ENCODE peak calls at places on chromosomes 13 and 19, in seven cellular contexts. A, E, U, P, F, I and M are unnamed samples.

GRCh38 chr19:6682607-6683128 is 12.7 kb upstream of the TNFSF14 start:
- DNase-seq in A (no peak), E (no peak), U (no peak), P (no peak), F (no peak), I (no peak), M (no peak)

GRCh38 chr19:44903602-44904425 is 1.8 kb upstream of the APOE start:
- DNase-seq in A (peak; percentile 50), E (peak; percentile 80), U (peak; percentile 88), P (peak; percentile 79), F (peak; percentile 64), I (no peak), M (peak; percentile 63)

GRCh38 chr19:10568444-10568825 is 344 bp downstream of the CDKN2D start:
- DNase-seq in A (peak; percentile 50), E (peak; percentile 75), U (no peak), P (peak; percentile 82), F (peak; percentile 77), I (no peak), M (peak; percentile 72)

GRCh38 chr13:25111557-25111956 is 15.6 kb downstream of the PABPC3 start:
- DNase-seq in A (peak; percentile 15), E (no peak), U (no peak), P (no peak), F (no peak), I (no peak), M (peak; percentile 6)

GRCh38 chr19:4657262-4657661 is 12.9 kb downstream of the MYDGF start:
- DNase-seq in A (no peak), E (no peak), U (no peak), P (no peak), F (no peak), I (no peak), M (no peak)

GRCh38 chr13:94708031-94708571 is 4.2 kb downstream of the SOX21 start:
- DNase-seq in A (no peak), E (peak; percentile 87), U (peak; percentile 48), P (no peak), F (no peak), I (no peak), M (no peak)

GRCh38 chr19:4993683-4994082 is 24.8 kb downstream of the KDM4B start:
- DNase-seq in A (peak; percentile 50), E (no peak), U (no peak), P (no peak), F (no peak), I (no peak), M (no peak)

GRCh38 chr19:37007587-37008220 is 70.5 kb upstream of the ZNF420 start:
- DNase-seq in A (no peak), E (peak; percentile 19), U (peak; percentile 28), P (no peak), F (no peak), I (no peak), M (peak; percentile 12)

GRCh38 chr19:55647732-55648656 is at the start of gene CCDC106:
- DNase-seq in A (peak; percentile 68), E (peak; percentile 96), U (peak; percentile 93), P (peak; percentile 82), F (peak; percentile 85), I (no peak), M (peak; percentile 75)

GRCh38 chr13:113401452-113402415 is 37.8 kb upstream of the GRTP1 start:
- DNase-seq in A (no peak), E (no peak), U (peak; percentile 1), P (no peak), F (no peak), I (no peak), M (no peak)

GRCh38 chr13:43905435-43906031 is 25.8 kb downstream of the LACC1 start:
- DNase-seq in A (peak; percentile 80), E (peak; percentile 82), U (peak; percentile 63), P (peak; percentile 81), F (peak; percentile 74), I (peak; percentile 58), M (peak; percentile 81)

GRCh38 chr19:10184636-10185035 is 10.1 kb downstream of the DNMT1 start:
- DNase-seq in A (peak; percentile 48), E (no peak), U (no peak), P (no peak), F (no peak), I (no peak), M (no peak)

GRCh38 chr13:113453962-113454361 is 674 bp upstream of the ADPRHL1 start:
- DNase-seq in A (no peak), E (no peak), U (peak; percentile 58), P (no peak), F (no peak), I (no peak), M (peak; percentile 95)

GRCh38 chr19:2426661-2427322 is 594 bp downstream of the TIMM13 start:
- DNase-seq in A (peak; percentile 45), E (peak; percentile 58), U (peak; percentile 94), P (peak; percentile 65), F (peak; percentile 55), I (peak; percentile 16), M (peak; percentile 60)

DNA sequence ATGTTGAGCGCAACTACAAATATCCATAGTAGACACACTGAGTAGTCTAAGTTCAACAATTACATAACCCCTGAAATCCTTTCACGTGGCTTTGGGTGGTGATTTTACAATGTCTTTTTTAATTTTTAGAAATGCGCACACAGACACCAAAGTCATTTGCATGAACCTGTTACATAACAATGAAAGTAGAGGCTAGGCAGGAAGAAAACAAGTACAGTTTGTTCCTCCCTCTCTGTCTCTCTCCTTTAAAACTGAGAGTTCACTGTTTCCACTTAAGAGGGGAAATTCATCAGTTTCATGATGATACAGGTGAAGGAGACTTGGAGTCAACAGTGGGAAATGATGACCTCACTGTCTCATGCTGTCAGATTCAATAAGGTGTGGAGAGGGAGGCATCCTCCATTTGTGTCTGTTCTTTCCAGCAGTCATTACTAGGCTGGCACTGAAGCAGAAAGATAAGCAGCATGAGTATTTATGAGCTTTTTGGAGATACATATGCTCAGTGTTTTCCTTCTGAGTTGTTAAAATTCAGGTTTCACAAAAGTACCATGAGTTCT is 201.8 kb downstream of the LHFPL6 start:
- DNase-seq in A (no peak), E (no peak), U (no peak), P (no peak), F (no peak), I (no peak), M (no peak)
- TF ChIP-seq EZH2phosphoT487 in A (no peak), E (no peak), U (no peak), P (no peak), F (no peak), I (no peak), M (no peak)

DNA sequence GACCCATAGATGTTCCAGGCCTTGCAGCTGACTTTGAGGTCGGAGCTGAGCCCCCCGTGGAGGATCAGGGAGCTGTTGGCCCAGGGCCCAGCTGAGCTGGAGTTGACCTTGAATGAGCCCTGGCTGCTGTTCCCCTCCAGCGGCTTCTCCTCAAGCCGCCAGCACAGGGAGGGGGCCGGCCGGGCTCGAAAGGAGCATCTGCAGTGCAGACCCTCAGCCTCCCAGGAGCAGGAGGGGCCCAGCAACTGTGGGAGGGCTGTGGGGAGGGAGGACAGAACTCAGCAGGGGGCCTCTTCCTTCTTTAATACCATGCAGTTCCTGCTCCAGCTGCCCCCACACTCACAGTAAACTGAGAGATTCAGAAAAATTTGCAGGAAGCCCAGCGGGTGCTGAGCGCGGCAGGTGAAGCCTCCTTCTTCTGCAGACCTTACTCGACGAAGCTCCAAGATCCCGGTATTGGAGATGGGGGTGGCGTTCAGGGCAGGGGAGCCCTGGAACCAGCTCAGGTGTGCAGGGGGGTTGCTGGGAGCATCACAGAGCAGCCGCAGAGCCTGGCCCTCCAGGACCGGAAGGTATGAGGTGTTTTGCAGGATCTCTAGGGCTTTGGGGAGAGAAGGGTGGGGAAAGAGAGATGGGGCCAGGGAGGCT is 2.6 kb downstream of the SIGLEC5 start:
- DNase-seq in A (no peak), E (no peak), U (no peak), P (no peak), F (no peak), I (no peak), M (no peak)
- H3K4me2 ChIP-seq in A (no peak overlapping the region), E (no peak overlapping the region), U (no peak overlapping the region), P (no peak overlapping the region), F (no peak overlapping the region), I (no peak overlapping the region), M (no peak overlapping the region)

DNA sequence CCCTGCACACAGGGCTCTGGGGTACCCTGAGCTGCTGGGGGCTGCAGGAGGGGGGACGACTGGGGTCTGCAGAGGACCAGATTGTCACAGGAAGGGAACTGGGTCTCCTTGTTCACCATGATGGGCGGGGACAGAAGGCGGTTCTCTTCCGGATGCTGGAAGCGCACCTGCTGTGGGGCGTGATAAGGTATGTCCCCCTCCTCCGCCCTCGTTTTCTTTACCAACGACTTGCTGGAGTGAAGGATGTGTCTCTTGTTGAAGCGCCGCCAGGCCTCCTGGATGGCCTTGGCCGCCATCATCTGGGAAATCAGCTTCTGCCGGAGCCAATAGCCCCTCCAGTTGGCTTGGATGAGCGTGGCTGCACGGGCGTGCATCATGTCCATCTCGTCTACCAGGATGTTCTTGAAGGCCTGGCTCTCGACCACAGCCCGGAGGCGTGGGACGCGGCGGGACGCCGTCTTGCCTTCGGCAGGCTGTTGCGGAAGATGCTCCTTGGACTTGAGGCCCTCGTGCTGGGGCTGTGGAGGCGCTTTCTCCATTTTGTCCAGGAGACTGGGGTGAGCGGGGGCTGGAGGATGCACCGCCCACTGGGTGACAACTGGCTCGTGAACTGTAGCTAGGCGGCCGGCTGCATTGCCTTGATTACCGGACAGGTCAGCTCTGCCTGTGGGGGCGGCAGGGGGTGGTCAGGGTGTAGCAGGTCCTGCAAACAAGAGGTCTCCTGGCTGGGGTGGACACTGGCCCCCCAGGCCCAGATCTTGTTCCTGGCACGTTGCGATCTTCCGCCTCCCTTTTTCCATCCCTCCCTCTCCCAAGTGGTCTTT is 7.2 kb downstream of the IQCN start:
- DNase-seq in A (no peak), E (no peak), U (no peak), P (no peak), F (no peak), I (no peak), M (no peak)
- H3K9me2 ChIP-seq in A (no peaks in the 10 kb centered on the region), E (peaks cover 6% of the 10 kb centered on the region), U (no peaks in the 10 kb centered on the region), P (no peaks in the 10 kb centered on the region), F (no peaks in the 10 kb centered on the region), I (no peaks in the 10 kb centered on the region), M (no peaks in the 10 kb centered on the region)

DNA sequence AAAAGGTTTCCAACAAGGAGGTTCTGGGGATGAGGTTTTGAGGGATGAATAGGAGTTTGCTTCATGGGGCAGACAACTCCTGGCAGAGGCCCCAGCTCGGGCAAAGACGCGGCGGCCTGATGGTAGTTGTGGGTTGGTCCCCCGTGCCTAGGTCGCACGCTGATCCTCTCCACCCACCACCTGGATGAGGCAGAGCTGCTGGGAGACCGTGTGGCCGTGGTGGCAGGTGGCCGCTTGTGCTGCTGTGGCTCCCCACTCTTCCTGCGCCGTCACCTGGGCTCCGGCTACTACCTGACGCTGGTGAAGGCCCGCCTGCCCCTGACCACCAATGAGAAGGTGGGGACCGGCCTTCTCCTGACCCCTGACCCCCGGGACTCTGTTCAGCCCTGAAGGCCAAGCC is 11.9 kb downstream of the ABCA7 start:
- DNase-seq in A (no peak), E (no peak), U (no peak), P (no peak), F (no peak), I (no peak), M (no peak)
- TF ChIP-seq EZH2phosphoT487 in A (no peak), E (no peak), U (no peak), P (no peak), F (no peak), I (no peak), M (no peak)